ENCODE peak calls at places on chromosome 13, in seven cellular contexts. Z, M, L, U, W, N and V are unnamed samples.

GRCh38 chr13:73248711-73249580 is 190.1 kb downstream of the KLF5 start:
- DNase-seq in M (peak), N (no peak), L (peak), U (no peak), W (peak), Z (no peak), V (peak)

GRCh38 chr13:37995052-37995451 is 125.5 kb upstream of the TRPC4 start:
- DNase-seq in N (no peak), Z (no peak), M (no peak), W (peak), U (no peak), L (no peak), V (no peak)

GRCh38 chr13:75968103-75968838 is 332.1 kb downstream of the LMO7 start:
- DNase-seq in Z (no peak), W (peak), M (no peak), L (no peak), N (no peak), U (peak), V (no peak)

GRCh38 chr13:98416408-98416807 is 160.5 kb downstream of the STK24 start:
- DNase-seq in U (no peak), Z (no peak), L (peak), W (no peak), M (no peak), N (no peak), V (no peak)

GRCh38 chr13:49877629-49878218 is 58.4 kb downstream of the SPRYD7 start:
- DNase-seq in U (no peak), Z (no peak), M (no peak), W (peak), N (no peak), L (no peak), V (peak)

GRCh38 chr13:111947026-111947810 is 119.7 kb upstream of the SOX1 start:
- DNase-seq in L (no peak), W (no peak), N (no peak), M (no peak), U (no peak), Z (no peak), V (no peak)

GRCh38 chr13:113350065-113350937 is 13.6 kb downstream of the GRTP1 start:
- DNase-seq in L (no peak), M (no peak), U (no peak), W (peak), N (no peak), Z (no peak), V (no peak)

GRCh38 chr13:113786262-113786841 is 27.3 kb downstream of the TMEM255B start:
- DNase-seq in L (no peak), U (peak), M (no peak), W (peak), Z (no peak), N (no peak), V (no peak)

GRCh38 chr13:45950343-45950995 is 98.9 kb upstream of the SIAH3 start:
- DNase-seq in N (no peak), W (no peak), Z (no peak), U (no peak), L (no peak), M (no peak), V (no peak)

GRCh38 chr13:112462408-112462807 is 86.3 kb downstream of the SPACA7 start:
- DNase-seq in Z (no peak), L (no peak), W (no peak), U (no peak), N (no peak), M (no peak), V (no peak)

GRCh38 chr13:107866666-107867623 is 348.4 kb downstream of the LIG4 start:
- DNase-seq in W (no peak), Z (no peak), U (no peak), N (peak), L (no peak), M (peak), V (no peak)

GRCh38 chr13:42190529-42190928 is 81.4 kb upstream of the AKAP11 start:
- DNase-seq in M (no peak), W (no peak), U (no peak), Z (no peak), L (no peak), N (no peak), V (no peak)

GRCh38 chr13:46905249-46905648 is 8.4 kb upstream of the HTR2A start:
- DNase-seq in N (no peak), M (no peak), W (peak), Z (no peak), U (peak), L (no peak), V (no peak)

GRCh38 chr13:75963318-75963717 is 327.2 kb downstream of the LMO7 start:
- DNase-seq in M (no peak), L (no peak), U (no peak), Z (no peak), W (peak), N (no peak), V (no peak)

GRCh38 chr13:91241249-91241648 is 106.2 kb upstream of the MIR17HG start:
- DNase-seq in L (no peak), M (no peak), U (no peak), Z (no peak), N (no peak), W (no peak), V (no peak)

GRCh38 chr13:99988469-99989375 is 7.1 kb downstream of the ZIC2 start:
- DNase-seq in U (no peak), M (peak), Z (no peak), N (no peak), W (no peak), L (no peak), V (no peak)

GRCh38 chr13:82248713-82249112 is 1633.6 kb downstream of the SLITRK1 start:
- DNase-seq in W (no peak), N (no peak), L (no peak), U (no peak), Z (no peak), M (no peak), V (no peak)

GRCh38 chr13:111005364-111005763 is 90.5 kb upstream of the ANKRD10 start:
- DNase-seq in N (no peak), M (no peak), L (no peak), W (peak), Z (no peak), U (no peak), V (peak)

GRCh38 chr13:48192536-48192935 is 40.5 kb upstream of the ITM2B start:
- DNase-seq in U (no peak), Z (no peak), L (no peak), M (no peak), N (no peak), W (no peak), V (no peak)